ENCODE peak calls at places on chromosomes 4 and X, in nine cellular contexts. I is lower leg skin, C is endothelial cell, F is mesendoderm, Q is dorsolateral prefrontal cortex, O is DMS53, X is renal cortical epithelial cell, H is EL, W is ureter. B is an unnamed sample.

GRCh38 chr4:126395661-126396060 is 1080.9 kb downstream of the FAT4 start:
- DNase-seq in X (peak), O (peak), C (no peak), I (no peak), F (peak), W (no peak), H (no peak), Q (no peak), B (no peak)

GRCh38 chr4:117225441-117225840 is 140.1 kb upstream of the TRAM1L1 start:
- DNase-seq in X (no peak), O (no peak), Q (no peak), I (no peak), F (peak), C (no peak), W (no peak), H (no peak), B (no peak)

GRCh38 chr4:95129708-95130343 is 372.1 kb downstream of the BMPR1B start:
- DNase-seq in C (no peak), H (peak), W (peak), F (peak), Q (peak), O (peak), X (peak), I (no peak), B (peak)

GRCh38 chr4:140851032-140851636 is 94.9 kb upstream of the TBC1D9 start:
- DNase-seq in X (peak), O (peak), H (peak), C (peak), F (peak), Q (peak), W (peak), I (no peak), B (peak)

GRCh38 chr4:173414456-173414855 is 15.5 kb upstream of the SCRG1 start:
- DNase-seq in X (no peak), Q (no peak), H (no peak), F (no peak), I (no peak), O (no peak), C (no peak), W (no peak), B (no peak)

GRCh38 chr4:6681191-6681590 is 12.5 kb upstream of the S100P start:
- DNase-seq in H (no peak), F (no peak), X (no peak), I (no peak), O (peak), C (no peak), Q (no peak), W (no peak), B (no peak)

GRCh38 chr4:90159193-90159592 is 32.0 kb downstream of the CCSER1 start:
- DNase-seq in W (no peak), I (no peak), Q (no peak), F (no peak), H (no peak), O (peak), C (no peak), X (no peak), B (peak)

GRCh38 chr4:158111241-158111640 is 61.6 kb downstream of the GASK1B start:
- DNase-seq in O (no peak), I (no peak), X (no peak), H (no peak), Q (no peak), F (no peak), C (no peak), W (no peak), B (no peak)

GRCh38 chr4:102640669-102641068 is 120.1 kb downstream of the MANBA start:
- DNase-seq in X (peak), C (no peak), Q (no peak), W (no peak), H (peak), F (no peak), I (no peak), O (no peak), B (no peak)

GRCh38 chr4:154491731-154492249 is at the start of gene DCHS2:
- DNase-seq in I (no peak), F (peak), C (peak), W (no peak), H (peak), Q (no peak), X (no peak), O (peak), B (peak)

GRCh38 chr4:172995161-172995560 is 173.4 kb upstream of the GALNT7 start:
- DNase-seq in O (no peak), X (no peak), Q (no peak), H (no peak), W (no peak), I (no peak), C (no peak), F (no peak), B (no peak)

GRCh38 chr4:138115053-138115452 is 127.1 kb downstream of the SLC7A11 start:
- DNase-seq in W (no peak), X (no peak), Q (no peak), H (no peak), C (no peak), O (no peak), F (peak), I (no peak), B (no peak)

GRCh38 chr4:154506253-154506652 is 14.7 kb upstream of the DCHS2 start:
- DNase-seq in I (no peak), Q (no peak), X (peak), C (no peak), F (peak), H (peak), O (peak), W (no peak), B (peak)

GRCh38 chrX:123736333-123736921 is 3.6 kb upstream of the THOC2 start:
- DNase-seq in C (no peak), H (peak), Q (no peak), I (no peak), X (peak), O (peak), W (no peak), F (peak), B (no peak)

GRCh38 chr4:151173751-151174325 is 74.4 kb downstream of the RPS3A start:
- DNase-seq in X (no peak), C (no peak), Q (no peak), W (peak), F (no peak), I (peak), H (no peak), O (no peak), B (no peak)

GRCh38 chr4:136863756-136864155 is 668.5 kb downstream of the PCDH18 start:
- DNase-seq in F (peak), C (peak), H (peak), X (peak), O (peak), Q (no peak), I (no peak), W (no peak), B (peak)

GRCh38 chrX:40147399-40148188 is 49.8 kb upstream of the BCOR start:
- DNase-seq in F (peak), Q (no peak), W (no peak), H (no peak), I (no peak), X (no peak), C (peak), O (no peak), B (no peak)

GRCh38 chr4:116796022-116796421 is 289.4 kb downstream of the TRAM1L1 start:
- DNase-seq in W (no peak), F (peak), X (no peak), O (peak), H (no peak), C (no peak), I (no peak), Q (no peak), B (no peak)

GRCh38 chrX:34972206-34972605 is 29.6 kb downstream of the FAM47B start:
- DNase-seq in H (no peak), I (no peak), F (no peak), C (no peak), O (no peak), Q (no peak), X (no peak), W (no peak), B (no peak)

GRCh38 chr4:141772838-141773237 is 136.5 kb downstream of the IL15 start:
- DNase-seq in X (no peak), O (no peak), I (no peak), Q (no peak), H (no peak), C (no peak), W (no peak), F (no peak), B (no peak)

GRCh38 chr4:123631699-123632098 is 235.1 kb downstream of the SPRY1 start:
- DNase-seq in I (no peak), H (no peak), X (peak), W (no peak), C (no peak), O (no peak), Q (no peak), F (no peak), B (no peak)

GRCh38 chr4:55032788-55033187 is 92.6 kb downstream of the KDR start:
- DNase-seq in W (no peak), I (no peak), H (no peak), Q (no peak), C (no peak), O (peak), X (no peak), F (peak), B (no peak)

GRCh38 chrX:153392642-153393321 is 8.4 kb downstream of the PNMA6E start:
- DNase-seq in C (no peak), O (no peak), W (no peak), Q (no peak), X (no peak), I (peak), H (no peak), F (no peak), B (no peak)

GRCh38 chr4:93687304-93687703 is 141.2 kb upstream of the ATOH1 start:
- DNase-seq in H (no peak), X (no peak), F (no peak), Q (no peak), W (no peak), C (no peak), I (no peak), O (no peak), B (no peak)

GRCh38 chrX:329291-329910 is 10.8 kb upstream of the GTPBP6 start:
- DNase-seq in F (no peak), W (no peak), I (no peak), X (no peak), C (no peak), O (no peak), H (no peak), Q (no peak), B (no peak)

GRCh38 chr4:169117591-169118081 is 107.6 kb upstream of the CBR4 start:
- DNase-seq in H (peak), O (no peak), F (no peak), X (no peak), C (no peak), I (no peak), W (no peak), Q (no peak), B (no peak)

GRCh38 chr4:121594796-121595526 is 101.8 kb downstream of the ANXA5 start:
- DNase-seq in Q (no peak), C (no peak), I (no peak), H (peak), O (peak), X (peak), F (peak), W (no peak), B (no peak)

GRCh38 chrX:56068274-56068758 is 163.8 kb upstream of the KLF8 start:
- DNase-seq in W (no peak), Q (no peak), C (peak), O (peak), F (no peak), X (no peak), H (no peak), I (no peak), B (no peak)

GRCh38 chrX:76109654-76110053 is 63.2 kb upstream of the PBDC1 start:
- DNase-seq in I (no peak), H (no peak), O (no peak), X (no peak), W (no peak), Q (no peak), F (peak), C (no peak), B (no peak)

GRCh38 chr4:152709675-152710438 is 30.1 kb upstream of the TMEM154 start:
- DNase-seq in X (peak), F (peak), Q (no peak), H (no peak), W (peak), O (no peak), C (peak), I (no peak), B (peak)

GRCh38 chrX:3550160-3550765 is 163.2 kb downstream of the PRKX start:
- DNase-seq in O (no peak), X (no peak), Q (no peak), H (peak), I (no peak), C (no peak), W (no peak), F (peak), B (peak)

GRCh38 chrX:54043084-54043483 is 1.2 kb downstream of the PHF8 start:
- DNase-seq in W (no peak), C (no peak), X (no peak), H (peak), O (no peak), Q (no peak), F (no peak), I (no peak), B (no peak)